ENCODE peak calls at places on chromosomes 1 and 21, in eight cellular contexts. One of them, this sample, is unnamed.

GRCh38 chr21:29064850-29065481 is 8.5 kb downstream of the CCT8 start:
- DNase-seq in non-pigmented ciliary epithelial cell: no peak
- DNase-seq in stimulated activated CD4-positive, alpha-beta T cell treated with anti-CD3 and anti-CD28 coated beads, Interleukin-12 subunit alpha, Interleukin-12 subunit beta, amount 100 ng/mL, for 48 hours: no peak
- DNase-seq in pancreas: no peak
- DNase-seq in left cardiac atrium: no peak
- DNase-seq in activated CD8-positive, alpha-beta memory T cell treated with anti-CD3 and anti-CD28 coated beads for 48 hours: no peak
- DNase-seq in anterior cingulate cortex: no peak
- DNase-seq in fibroblast of mammary gland: no peak
- DNase-seq in this sample: no peak

GRCh38 chr1:219331424-219331823 is 157.7 kb downstream of the LYPLAL1 start:
- DNase-seq in non-pigmented ciliary epithelial cell: no peak
- DNase-seq in stimulated activated CD4-positive, alpha-beta T cell treated with anti-CD3 and anti-CD28 coated beads, Interleukin-12 subunit alpha, Interleukin-12 subunit beta, amount 100 ng/mL, for 48 hours: no peak
- DNase-seq in activated CD8-positive, alpha-beta memory T cell treated with anti-CD3 and anti-CD28 coated beads for 48 hours: no peak
- DNase-seq in pancreas: no peak
- DNase-seq in fibroblast of mammary gland: no peak
- DNase-seq in anterior cingulate cortex: no peak
- DNase-seq in left cardiac atrium: no peak
- DNase-seq in this sample: no peak

GRCh38 chr1:28246427-28246832 is 10.5 kb downstream of the ATP5IF1 start:
- DNase-seq in non-pigmented ciliary epithelial cell: no peak
- DNase-seq in left cardiac atrium: no peak
- DNase-seq in activated CD8-positive, alpha-beta memory T cell treated with anti-CD3 and anti-CD28 coated beads for 48 hours: no peak
- DNase-seq in anterior cingulate cortex: no peak
- DNase-seq in fibroblast of mammary gland: peak
- DNase-seq in pancreas: no peak
- DNase-seq in stimulated activated CD4-positive, alpha-beta T cell treated with anti-CD3 and anti-CD28 coated beads, Interleukin-12 subunit alpha, Interleukin-12 subunit beta, amount 100 ng/mL, for 48 hours: no peak
- DNase-seq in this sample: no peak

GRCh38 chr1:47783638-47784293 is 213.4 kb downstream of the TRABD2B start:
- DNase-seq in non-pigmented ciliary epithelial cell: no peak
- DNase-seq in anterior cingulate cortex: no peak
- DNase-seq in stimulated activated CD4-positive, alpha-beta T cell treated with anti-CD3 and anti-CD28 coated beads, Interleukin-12 subunit alpha, Interleukin-12 subunit beta, amount 100 ng/mL, for 48 hours: no peak
- DNase-seq in fibroblast of mammary gland: no peak
- DNase-seq in activated CD8-positive, alpha-beta memory T cell treated with anti-CD3 and anti-CD28 coated beads for 48 hours: no peak
- DNase-seq in pancreas: no peak
- DNase-seq in left cardiac atrium: no peak
- DNase-seq in this sample: no peak

GRCh38 chr21:30044447-30045064 is 104.8 kb upstream of the GRIK1 start:
- DNase-seq in stimulated activated CD4-positive, alpha-beta T cell treated with anti-CD3 and anti-CD28 coated beads, Interleukin-12 subunit alpha, Interleukin-12 subunit beta, amount 100 ng/mL, for 48 hours: no peak
- DNase-seq in left cardiac atrium: no peak
- DNase-seq in anterior cingulate cortex: no peak
- DNase-seq in non-pigmented ciliary epithelial cell: no peak
- DNase-seq in activated CD8-positive, alpha-beta memory T cell treated with anti-CD3 and anti-CD28 coated beads for 48 hours: no peak
- DNase-seq in fibroblast of mammary gland: peak
- DNase-seq in pancreas: no peak
- DNase-seq in this sample: no peak

GRCh38 chr1:171736204-171736603 is 5.7 kb downstream of the VAMP4 start:
- DNase-seq in pancreas: no peak
- DNase-seq in non-pigmented ciliary epithelial cell: no peak
- DNase-seq in left cardiac atrium: no peak
- DNase-seq in activated CD8-positive, alpha-beta memory T cell treated with anti-CD3 and anti-CD28 coated beads for 48 hours: no peak
- DNase-seq in fibroblast of mammary gland: no peak
- DNase-seq in stimulated activated CD4-positive, alpha-beta T cell treated with anti-CD3 and anti-CD28 coated beads, Interleukin-12 subunit alpha, Interleukin-12 subunit beta, amount 100 ng/mL, for 48 hours: no peak
- DNase-seq in anterior cingulate cortex: no peak
- DNase-seq in this sample: no peak

GRCh38 chr1:9437931-9438330 is 101.3 kb upstream of the SLC25A33 start:
- DNase-seq in non-pigmented ciliary epithelial cell: no peak
- DNase-seq in stimulated activated CD4-positive, alpha-beta T cell treated with anti-CD3 and anti-CD28 coated beads, Interleukin-12 subunit alpha, Interleukin-12 subunit beta, amount 100 ng/mL, for 48 hours: no peak
- DNase-seq in activated CD8-positive, alpha-beta memory T cell treated with anti-CD3 and anti-CD28 coated beads for 48 hours: no peak
- DNase-seq in pancreas: peak
- DNase-seq in anterior cingulate cortex: peak
- DNase-seq in left cardiac atrium: peak
- DNase-seq in fibroblast of mammary gland: peak
- DNase-seq in this sample: peak

GRCh38 chr1:29352719-29353420 is 116.5 kb downstream of the PTPRU start:
- DNase-seq in stimulated activated CD4-positive, alpha-beta T cell treated with anti-CD3 and anti-CD28 coated beads, Interleukin-12 subunit alpha, Interleukin-12 subunit beta, amount 100 ng/mL, for 48 hours: no peak
- DNase-seq in fibroblast of mammary gland: no peak
- DNase-seq in activated CD8-positive, alpha-beta memory T cell treated with anti-CD3 and anti-CD28 coated beads for 48 hours: no peak
- DNase-seq in non-pigmented ciliary epithelial cell: no peak
- DNase-seq in anterior cingulate cortex: no peak
- DNase-seq in pancreas: no peak
- DNase-seq in left cardiac atrium: no peak
- DNase-seq in this sample: no peak

GRCh38 chr1:27372022-27372807 is 2.4 kb downstream of the FCN3 start:
- DNase-seq in anterior cingulate cortex: no peak
- DNase-seq in non-pigmented ciliary epithelial cell: no peak
- DNase-seq in activated CD8-positive, alpha-beta memory T cell treated with anti-CD3 and anti-CD28 coated beads for 48 hours: no peak
- DNase-seq in fibroblast of mammary gland: peak
- DNase-seq in left cardiac atrium: no peak
- DNase-seq in stimulated activated CD4-positive, alpha-beta T cell treated with anti-CD3 and anti-CD28 coated beads, Interleukin-12 subunit alpha, Interleukin-12 subunit beta, amount 100 ng/mL, for 48 hours: no peak
- DNase-seq in pancreas: no peak
- DNase-seq in this sample: no peak

GRCh38 chr1:44624268-44624901 is 49.9 kb downstream of the TMEM53 start:
- DNase-seq in activated CD8-positive, alpha-beta memory T cell treated with anti-CD3 and anti-CD28 coated beads for 48 hours: no peak
- DNase-seq in pancreas: no peak
- DNase-seq in stimulated activated CD4-positive, alpha-beta T cell treated with anti-CD3 and anti-CD28 coated beads, Interleukin-12 subunit alpha, Interleukin-12 subunit beta, amount 100 ng/mL, for 48 hours: no peak
- DNase-seq in non-pigmented ciliary epithelial cell: no peak
- DNase-seq in fibroblast of mammary gland: no peak
- DNase-seq in anterior cingulate cortex: no peak
- DNase-seq in left cardiac atrium: no peak
- DNase-seq in this sample: no peak

GRCh38 chr1:224245188-224245587 is 62.1 kb downstream of the DEGS1 start:
- DNase-seq in left cardiac atrium: peak
- DNase-seq in activated CD8-positive, alpha-beta memory T cell treated with anti-CD3 and anti-CD28 coated beads for 48 hours: no peak
- DNase-seq in pancreas: no peak
- DNase-seq in fibroblast of mammary gland: peak
- DNase-seq in anterior cingulate cortex: no peak
- DNase-seq in non-pigmented ciliary epithelial cell: no peak
- DNase-seq in stimulated activated CD4-positive, alpha-beta T cell treated with anti-CD3 and anti-CD28 coated beads, Interleukin-12 subunit alpha, Interleukin-12 subunit beta, amount 100 ng/mL, for 48 hours: no peak
- DNase-seq in this sample: no peak

GRCh38 chr21:18498428-18498827 is 94.8 kb upstream of the TMPRSS15 start:
- DNase-seq in non-pigmented ciliary epithelial cell: no peak
- DNase-seq in left cardiac atrium: no peak
- DNase-seq in pancreas: no peak
- DNase-seq in stimulated activated CD4-positive, alpha-beta T cell treated with anti-CD3 and anti-CD28 coated beads, Interleukin-12 subunit alpha, Interleukin-12 subunit beta, amount 100 ng/mL, for 48 hours: no peak
- DNase-seq in fibroblast of mammary gland: no peak
- DNase-seq in anterior cingulate cortex: no peak
- DNase-seq in activated CD8-positive, alpha-beta memory T cell treated with anti-CD3 and anti-CD28 coated beads for 48 hours: no peak
- DNase-seq in this sample: no peak

GRCh38 chr1:226064816-226065248 is 2.3 kb downstream of the H3-3A start:
- DNase-seq in left cardiac atrium: no peak
- DNase-seq in anterior cingulate cortex: no peak
- DNase-seq in stimulated activated CD4-positive, alpha-beta T cell treated with anti-CD3 and anti-CD28 coated beads, Interleukin-12 subunit alpha, Interleukin-12 subunit beta, amount 100 ng/mL, for 48 hours: no peak
- DNase-seq in pancreas: no peak
- DNase-seq in fibroblast of mammary gland: peak
- DNase-seq in non-pigmented ciliary epithelial cell: no peak
- DNase-seq in activated CD8-positive, alpha-beta memory T cell treated with anti-CD3 and anti-CD28 coated beads for 48 hours: no peak
- DNase-seq in this sample: no peak

GRCh38 chr1:151944859-151945575 is 35.7 kb upstream of the THEM4 start:
- DNase-seq in stimulated activated CD4-positive, alpha-beta T cell treated with anti-CD3 and anti-CD28 coated beads, Interleukin-12 subunit alpha, Interleukin-12 subunit beta, amount 100 ng/mL, for 48 hours: no peak
- DNase-seq in anterior cingulate cortex: no peak
- DNase-seq in pancreas: no peak
- DNase-seq in non-pigmented ciliary epithelial cell: no peak
- DNase-seq in activated CD8-positive, alpha-beta memory T cell treated with anti-CD3 and anti-CD28 coated beads for 48 hours: no peak
- DNase-seq in left cardiac atrium: no peak
- DNase-seq in fibroblast of mammary gland: peak
- DNase-seq in this sample: no peak

GRCh38 chr1:173997796-173998195 is 24.4 kb downstream of the RC3H1 start:
- DNase-seq in fibroblast of mammary gland: no peak
- DNase-seq in left cardiac atrium: no peak
- DNase-seq in activated CD8-positive, alpha-beta memory T cell treated with anti-CD3 and anti-CD28 coated beads for 48 hours: no peak
- DNase-seq in anterior cingulate cortex: no peak
- DNase-seq in stimulated activated CD4-positive, alpha-beta T cell treated with anti-CD3 and anti-CD28 coated beads, Interleukin-12 subunit alpha, Interleukin-12 subunit beta, amount 100 ng/mL, for 48 hours: no peak
- DNase-seq in pancreas: no peak
- DNase-seq in non-pigmented ciliary epithelial cell: no peak
- DNase-seq in this sample: no peak

GRCh38 chr1:97047412-97047793 is 325.8 kb downstream of the PTBP2 start:
- DNase-seq in non-pigmented ciliary epithelial cell: no peak
- DNase-seq in activated CD8-positive, alpha-beta memory T cell treated with anti-CD3 and anti-CD28 coated beads for 48 hours: no peak
- DNase-seq in left cardiac atrium: no peak
- DNase-seq in fibroblast of mammary gland: no peak
- DNase-seq in stimulated activated CD4-positive, alpha-beta T cell treated with anti-CD3 and anti-CD28 coated beads, Interleukin-12 subunit alpha, Interleukin-12 subunit beta, amount 100 ng/mL, for 48 hours: no peak
- DNase-seq in anterior cingulate cortex: no peak
- DNase-seq in pancreas: no peak
- DNase-seq in this sample: no peak

GRCh38 chr1:5620997-5621396 is 371.2 kb downstream of the NPHP4 start:
- DNase-seq in pancreas: no peak
- DNase-seq in anterior cingulate cortex: no peak
- DNase-seq in non-pigmented ciliary epithelial cell: no peak
- DNase-seq in fibroblast of mammary gland: no peak
- DNase-seq in stimulated activated CD4-positive, alpha-beta T cell treated with anti-CD3 and anti-CD28 coated beads, Interleukin-12 subunit alpha, Interleukin-12 subunit beta, amount 100 ng/mL, for 48 hours: no peak
- DNase-seq in left cardiac atrium: no peak
- DNase-seq in activated CD8-positive, alpha-beta memory T cell treated with anti-CD3 and anti-CD28 coated beads for 48 hours: no peak
- DNase-seq in this sample: no peak

GRCh38 chr1:151340870-151341754 is 5.9 kb downstream of the RFX5 start:
- DNase-seq in anterior cingulate cortex: peak
- DNase-seq in activated CD8-positive, alpha-beta memory T cell treated with anti-CD3 and anti-CD28 coated beads for 48 hours: no peak
- DNase-seq in left cardiac atrium: no peak
- DNase-seq in pancreas: no peak
- DNase-seq in non-pigmented ciliary epithelial cell: no peak
- DNase-seq in fibroblast of mammary gland: peak
- DNase-seq in stimulated activated CD4-positive, alpha-beta T cell treated with anti-CD3 and anti-CD28 coated beads, Interleukin-12 subunit alpha, Interleukin-12 subunit beta, amount 100 ng/mL, for 48 hours: peak
- DNase-seq in this sample: no peak

GRCh38 chr1:28112388-28113311 is 24.2 kb upstream of the EYA3 start:
- DNase-seq in stimulated activated CD4-positive, alpha-beta T cell treated with anti-CD3 and anti-CD28 coated beads, Interleukin-12 subunit alpha, Interleukin-12 subunit beta, amount 100 ng/mL, for 48 hours: no peak
- DNase-seq in activated CD8-positive, alpha-beta memory T cell treated with anti-CD3 and anti-CD28 coated beads for 48 hours: no peak
- DNase-seq in left cardiac atrium: peak
- DNase-seq in pancreas: no peak
- DNase-seq in non-pigmented ciliary epithelial cell: no peak
- DNase-seq in fibroblast of mammary gland: peak
- DNase-seq in anterior cingulate cortex: no peak
- DNase-seq in this sample: no peak

GRCh38 chr1:226603030-226603960 is 54.7 kb downstream of the STUM start:
- DNase-seq in anterior cingulate cortex: no peak
- DNase-seq in non-pigmented ciliary epithelial cell: no peak
- DNase-seq in pancreas: no peak
- DNase-seq in stimulated activated CD4-positive, alpha-beta T cell treated with anti-CD3 and anti-CD28 coated beads, Interleukin-12 subunit alpha, Interleukin-12 subunit beta, amount 100 ng/mL, for 48 hours: no peak
- DNase-seq in left cardiac atrium: peak
- DNase-seq in activated CD8-positive, alpha-beta memory T cell treated with anti-CD3 and anti-CD28 coated beads for 48 hours: no peak
- DNase-seq in fibroblast of mammary gland: peak
- DNase-seq in this sample: peak

GRCh38 chr1:19154876-19155275 is 55.2 kb downstream of the UBR4 start:
- DNase-seq in fibroblast of mammary gland: no peak
- DNase-seq in pancreas: no peak
- DNase-seq in anterior cingulate cortex: no peak
- DNase-seq in non-pigmented ciliary epithelial cell: no peak
- DNase-seq in left cardiac atrium: no peak
- DNase-seq in stimulated activated CD4-positive, alpha-beta T cell treated with anti-CD3 and anti-CD28 coated beads, Interleukin-12 subunit alpha, Interleukin-12 subunit beta, amount 100 ng/mL, for 48 hours: no peak
- DNase-seq in activated CD8-positive, alpha-beta memory T cell treated with anti-CD3 and anti-CD28 coated beads for 48 hours: no peak
- DNase-seq in this sample: peak

GRCh38 chr1:159951016-159951415 is 3.0 kb downstream of the SLAMF9 start:
- DNase-seq in fibroblast of mammary gland: no peak
- DNase-seq in activated CD8-positive, alpha-beta memory T cell treated with anti-CD3 and anti-CD28 coated beads for 48 hours: no peak
- DNase-seq in anterior cingulate cortex: no peak
- DNase-seq in left cardiac atrium: no peak
- DNase-seq in stimulated activated CD4-positive, alpha-beta T cell treated with anti-CD3 and anti-CD28 coated beads, Interleukin-12 subunit alpha, Interleukin-12 subunit beta, amount 100 ng/mL, for 48 hours: no peak
- DNase-seq in pancreas: no peak
- DNase-seq in non-pigmented ciliary epithelial cell: no peak
- DNase-seq in this sample: no peak

GRCh38 chr1:91651671-91652071 is 151.0 kb downstream of the CDC7 start:
- DNase-seq in fibroblast of mammary gland: peak
- DNase-seq in stimulated activated CD4-positive, alpha-beta T cell treated with anti-CD3 and anti-CD28 coated beads, Interleukin-12 subunit alpha, Interleukin-12 subunit beta, amount 100 ng/mL, for 48 hours: no peak
- DNase-seq in anterior cingulate cortex: no peak
- DNase-seq in non-pigmented ciliary epithelial cell: no peak
- DNase-seq in pancreas: no peak
- DNase-seq in left cardiac atrium: peak
- DNase-seq in activated CD8-positive, alpha-beta memory T cell treated with anti-CD3 and anti-CD28 coated beads for 48 hours: no peak
- DNase-seq in this sample: no peak